ENCODE peak calls at places on chromosomes 7 and 10, in seven cellular contexts. W is sigmoid colon, F is NB4, P is cardiac muscle cell, U is choroid plexus epithelial cell, N is cardiac fibroblast, V is HFF-Myc. E is an unnamed sample.

GRCh38 chr10:58637372-58637771 is 124.7 kb downstream of the BICC1 start:
- DNase-seq in W (no peak), F (no peak), P (peak), U (peak), N (peak), V (no peak), E (peak)

GRCh38 chr10:110529596-110530011 is 31.9 kb downstream of the DUSP5 start:
- DNase-seq in W (no peak), F (no peak), P (no peak), U (no peak), N (no peak), V (no peak), E (no peak)

GRCh38 chr7:24432677-24433076 is 140.6 kb upstream of the PALS2 start:
- DNase-seq in W (no peak), F (no peak), P (no peak), U (no peak), N (no peak), V (no peak), E (no peak)

GRCh38 chr10:14838582-14839304 is 637 bp downstream of the HSPA14 start:
- DNase-seq in W (peak), F (peak), P (peak), U (peak), N (peak), V (no peak), E (peak)

GRCh38 chr10:116312091-116312490 is 12.2 kb upstream of the CCDC172 start:
- DNase-seq in W (no peak), F (no peak), P (no peak), U (no peak), N (no peak), V (no peak), E (no peak)

GRCh38 chr7:103811315-103811714 is 178.1 kb downstream of the RELN start:
- DNase-seq in W (no peak), F (no peak), P (no peak), U (no peak), N (no peak), V (no peak), E (no peak)

GRCh38 chr7:32043688-32044087 is 26.5 kb downstream of the PDE1C start:
- DNase-seq in W (no peak), F (no peak), P (peak), U (no peak), N (peak), V (no peak), E (peak)

GRCh38 chr10:12419279-12419847 is 70.0 kb downstream of the CAMK1D start:
- DNase-seq in W (peak), F (peak), P (peak), U (peak), N (peak), V (peak), E (peak)

GRCh38 chr7:92723978-92724377 is 112.4 kb downstream of the CDK6 start:
- DNase-seq in W (no peak), F (peak), P (no peak), U (no peak), N (peak), V (no peak), E (peak)

GRCh38 chr7:7895754-7896153 is 72.8 kb upstream of the GLCCI1 start:
- DNase-seq in W (no peak), F (no peak), P (no peak), U (no peak), N (no peak), V (no peak), E (no peak)

GRCh38 chr10:119391430-119392313 is 150.8 kb downstream of the RGS10 start:
- DNase-seq in W (no peak), F (peak), P (peak), U (peak), N (peak), V (no peak), E (peak)

GRCh38 chr7:4702961-4703512 is 20.9 kb downstream of the FOXK1 start:
- DNase-seq in W (no peak), F (peak), P (peak), U (no peak), N (peak), V (no peak), E (peak)

GRCh38 chr10:56763090-56763489 is 402.0 kb upstream of the ZWINT start:
- DNase-seq in W (peak), F (no peak), P (no peak), U (no peak), N (no peak), V (no peak), E (no peak)

GRCh38 chr7:81029523-81029922 is 110.7 kb upstream of the SEMA3C start:
- DNase-seq in W (no peak), F (no peak), P (no peak), U (no peak), N (no peak), V (no peak), E (no peak)

GRCh38 chr10:14648042-14648765 is 126.5 kb downstream of the FAM107B start:
- DNase-seq in W (peak), F (peak), P (peak), U (peak), N (peak), V (peak), E (peak)

GRCh38 chr10:88728107-88728763 is 22.2 kb downstream of the LIPK start:
- DNase-seq in W (no peak), F (peak), P (peak), U (peak), N (peak), V (no peak), E (no peak)

GRCh38 chr10:123427386-123427785 is 238.8 kb upstream of the GPR26 start:
- DNase-seq in W (no peak), F (peak), P (no peak), U (no peak), N (no peak), V (no peak), E (no peak)

GRCh38 chr10:100968037-100968736 is 1.1 kb upstream of the SEMA4G start:
- DNase-seq in W (no peak), F (no peak), P (no peak), U (no peak), N (no peak), V (no peak), E (no peak)

GRCh38 chr7:91182819-91183405 is 81.3 kb upstream of the FZD1 start:
- DNase-seq in W (no peak), F (no peak), P (peak), U (peak), N (peak), V (peak), E (peak)

GRCh38 chr10:58157076-58157766 is 110.5 kb downstream of the IPMK start:
- DNase-seq in W (no peak), F (peak), P (peak), U (peak), N (peak), V (peak), E (peak)

GRCh38 chr10:67665491-67665890 is 30.5 kb downstream of the CTNNA3 start:
- DNase-seq in W (no peak), F (peak), P (peak), U (no peak), N (no peak), V (no peak), E (no peak)

GRCh38 chr10:5983813-5984212 is 6.5 kb upstream of the IL15RA start:
- DNase-seq in W (peak), F (no peak), P (no peak), U (no peak), N (no peak), V (no peak), E (no peak)

GRCh38 chr7:2001601-2002442 is 230.9 kb downstream of the MAD1L1 start:
- DNase-seq in W (peak), F (no peak), P (no peak), U (no peak), N (no peak), V (no peak), E (no peak)

GRCh38 chr7:475951-476441 is 43.6 kb downstream of the PDGFA start:
- DNase-seq in W (peak), F (no peak), P (no peak), U (no peak), N (no peak), V (no peak), E (no peak)

GRCh38 chr7:44131173-44132009 is 8.0 kb upstream of the POLD2 start:
- DNase-seq in W (no peak), F (peak), P (peak), U (peak), N (no peak), V (no peak), E (no peak)

GRCh38 chr10:132957981-132958885 is 15.9 kb upstream of the CFAP46 start:
- DNase-seq in W (peak), F (no peak), P (no peak), U (no peak), N (no peak), V (no peak), E (no peak)

GRCh38 chr10:78301481-78301880 is 267.8 kb downstream of the RPS24 start:
- DNase-seq in W (peak), F (no peak), P (no peak), U (no peak), N (no peak), V (no peak), E (no peak)

GRCh38 chr10:1393481-1393880 is 337.3 kb downstream of the WDR37 start:
- DNase-seq in W (no peak), F (no peak), P (no peak), U (no peak), N (no peak), V (no peak), E (no peak)

GRCh38 chr10:74058658-74059057 is 60.7 kb downstream of the VCL start:
- DNase-seq in W (no peak), F (peak), P (peak), U (peak), N (no peak), V (no peak), E (no peak)

GRCh38 chr7:19984231-19984632 is 210.8 kb upstream of the TMEM196 start:
- DNase-seq in W (no peak), F (peak), P (no peak), U (no peak), N (no peak), V (no peak), E (no peak)

GRCh38 chr10:94288361-94289116 is 74.2 kb downstream of the NOC3L start:
- DNase-seq in W (no peak), F (no peak), P (no peak), U (no peak), N (no peak), V (no peak), E (no peak)

GRCh38 chr7:117324940-117325339 is 2.1 kb upstream of the WNT2 start:
- DNase-seq in W (no peak), F (no peak), P (no peak), U (no peak), N (no peak), V (peak), E (peak)
- H3K4me3 ChIP-seq in W (peak), F (no peak), P (peak), U (no peak), N (no peak), V (peak), E (peak)

GRCh38 chr10:70902659-70903261 is 14.4 kb upstream of the PCBD1 start:
- DNase-seq in W (no peak), F (peak), P (no peak), U (no peak), N (no peak), V (no peak), E (no peak)
- TF ChIP-seq CTCF in W (no peak), F (no peak), P (no peak), U (no peak), N (no peak), V (no peak), E (no peak)

GRCh38 chr7:40959955-40960354 is 742.9 kb downstream of the INHBA start:
- DNase-seq in W (no peak), F (no peak), P (no peak), U (no peak), N (no peak), V (no peak), E (no peak)
- H3K4me3 ChIP-seq in W (no peak), F (no peak), P (no peak), U (no peak), N (no peak), V (no peak), E (no peak)

DNA sequence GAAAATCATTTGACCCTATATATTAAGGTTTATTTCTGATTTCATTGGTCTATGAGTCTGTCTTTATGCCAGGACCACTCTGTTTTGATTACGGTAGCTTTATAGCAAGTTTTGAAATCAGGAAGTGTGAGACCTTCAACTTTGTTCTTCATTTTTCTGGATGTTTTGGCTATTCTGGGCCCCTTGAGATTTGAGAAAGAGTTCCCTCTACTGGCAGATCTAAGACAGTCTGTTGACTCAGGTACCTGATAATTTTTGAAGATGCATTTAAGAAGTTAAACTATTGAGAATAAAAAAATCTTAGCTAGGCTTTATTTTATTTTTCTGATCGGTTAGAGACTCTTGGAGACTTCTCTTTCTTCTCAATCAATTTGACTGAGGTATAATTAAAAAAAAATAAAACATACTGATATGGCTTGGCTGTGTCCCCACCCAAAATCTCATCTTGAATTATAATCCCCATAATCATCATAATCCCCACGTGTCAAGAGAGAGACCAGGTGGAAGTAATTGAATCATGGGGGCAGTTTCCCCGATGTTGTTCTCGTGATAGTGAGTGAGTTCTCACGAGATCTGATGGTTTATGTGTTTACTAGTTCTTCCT is 209.2 kb downstream of the SNX10 start:
- DNase-seq in W (no peak), F (peak), P (peak), U (peak), N (peak), V (no peak), E (peak)
- TF ChIP-seq CTCF in W (peak), F (peak), P (peak), U (peak), N (no peak), V (peak), E (peak)

GRCh38 chr10:98270026-98270740 is 2.2 kb upstream of the LOXL4 start:
- DNase-seq in W (no peak), F (no peak), P (no peak), U (no peak), N (no peak), V (no peak), E (peak)

GRCh38 chr10:98267894-98268693 is at the start of gene LOXL4:
- DNase-seq in W (peak), F (peak), P (peak), U (peak), N (peak), V (no peak), E (peak)

GRCh38 chr10:98268694-98269386 is 846 bp upstream of the LOXL4 start:
- DNase-seq in W (no peak), F (no peak), P (peak), U (peak), N (peak), V (no peak), E (peak)

GRCh38 chr10:98270786-98271185 is 2.8 kb upstream of the LOXL4 start:
- DNase-seq in W (no peak), F (no peak), P (no peak), U (no peak), N (no peak), V (no peak), E (no peak)

DNA sequence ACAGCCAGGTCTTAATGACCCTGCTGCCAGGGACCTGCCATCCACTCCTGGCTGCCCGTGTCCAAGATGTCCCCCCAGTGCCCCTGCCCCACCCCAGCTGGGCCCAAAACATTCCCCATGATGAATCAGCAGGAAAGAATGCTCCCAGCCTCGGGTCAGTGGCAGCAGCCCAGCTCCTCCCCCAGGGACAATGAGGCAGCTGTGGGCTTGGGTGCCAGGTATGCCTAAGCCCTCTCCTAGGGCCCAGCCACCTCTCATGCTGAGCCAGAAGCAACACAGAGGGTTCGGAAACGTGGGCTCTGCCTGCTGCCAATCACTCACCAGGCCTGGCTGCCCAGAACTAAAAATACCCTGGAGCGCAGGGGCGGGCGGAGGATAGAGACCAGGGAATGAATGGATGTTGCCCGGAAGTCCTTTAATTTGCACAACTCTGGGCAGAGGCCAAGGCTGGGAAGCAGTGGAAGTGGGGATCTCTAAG is 1.5 kb upstream of the LOXL4 start:
- DNase-seq in W (peak), F (no peak), P (peak), U (peak), N (peak), V (no peak), E (peak)
- H3K4me3 ChIP-seq in W (peak), F (no peak), P (no peak), U (no peak), N (no peak), V (no peak), E (no peak)

DNA sequence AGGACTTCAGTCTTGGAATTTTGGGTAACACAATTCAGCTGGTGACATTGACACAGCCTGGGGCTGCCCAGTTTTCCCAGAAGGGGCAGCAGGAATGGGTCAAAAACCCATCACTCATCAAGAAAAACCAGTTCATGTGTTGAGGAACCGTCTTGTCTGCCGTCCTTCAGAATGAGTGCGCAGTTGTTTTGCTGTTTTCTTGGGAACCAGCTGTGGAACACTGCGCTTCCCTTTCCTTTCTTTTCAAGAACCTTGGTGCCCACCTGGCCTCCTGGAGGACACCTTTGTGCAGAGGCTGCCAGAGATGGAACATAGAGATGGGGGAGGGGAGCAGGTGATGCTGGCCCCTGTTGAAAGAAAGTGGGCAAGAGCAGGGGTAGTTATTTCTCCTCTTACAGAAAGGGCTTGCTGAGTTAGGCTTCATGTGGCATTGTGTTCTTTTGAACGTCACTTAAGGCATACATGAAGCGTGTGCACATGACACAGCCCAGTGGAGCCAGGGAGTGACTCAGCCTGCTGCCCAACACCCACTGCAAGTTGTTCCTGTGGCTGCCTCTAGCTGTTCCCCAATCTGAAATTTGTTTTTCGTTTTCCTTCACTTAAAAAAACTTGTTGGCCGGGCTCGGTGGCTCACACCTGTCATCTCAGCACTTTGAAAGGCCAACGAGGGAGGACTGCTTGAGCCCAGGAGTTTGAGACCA is 87.4 kb upstream of the TNS3 start:
- DNase-seq in W (peak), F (peak), P (peak), U (peak), N (peak), V (peak), E (peak)
- TF ChIP-seq CTCF in W (no peak), F (no peak), P (no peak), U (peak), N (no peak), V (no peak), E (peak)

DNA sequence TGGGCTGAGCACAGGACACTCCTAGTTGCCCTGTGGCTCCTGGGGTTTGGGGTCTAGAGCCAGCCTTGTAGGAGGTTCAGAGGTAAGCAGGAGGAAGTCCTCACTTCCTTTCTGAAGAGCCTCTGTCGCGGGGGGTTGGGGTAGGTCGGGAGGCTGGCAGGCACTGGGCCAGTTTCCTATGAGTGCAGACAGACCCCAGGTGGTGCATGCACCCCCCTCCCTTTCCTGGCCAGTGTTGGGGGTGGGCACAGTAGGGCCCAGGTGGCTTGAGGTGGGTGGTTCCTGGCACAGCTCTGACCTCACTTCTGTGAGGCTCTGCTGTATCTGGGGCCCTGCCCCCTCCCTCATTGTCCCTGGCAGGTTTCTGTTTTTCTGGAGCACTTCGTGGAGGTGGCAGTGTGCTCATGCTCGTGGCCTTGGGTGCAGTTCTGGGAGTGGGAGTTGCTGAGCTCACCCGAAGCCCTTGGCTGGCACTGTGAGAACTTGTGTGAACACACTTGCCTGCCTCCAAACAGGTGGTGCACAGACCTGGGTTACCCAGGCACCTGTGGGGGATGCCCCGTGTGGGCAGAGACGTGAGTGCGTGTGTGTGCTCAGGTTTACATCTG is 1.8 kb downstream of the PALD1 start:
- DNase-seq in W (no peak), F (peak), P (no peak), U (no peak), N (no peak), V (no peak), E (no peak)
- H3K4me3 ChIP-seq in W (peak), F (peak), P (no peak), U (no peak), N (no peak), V (peak), E (no peak)

DNA sequence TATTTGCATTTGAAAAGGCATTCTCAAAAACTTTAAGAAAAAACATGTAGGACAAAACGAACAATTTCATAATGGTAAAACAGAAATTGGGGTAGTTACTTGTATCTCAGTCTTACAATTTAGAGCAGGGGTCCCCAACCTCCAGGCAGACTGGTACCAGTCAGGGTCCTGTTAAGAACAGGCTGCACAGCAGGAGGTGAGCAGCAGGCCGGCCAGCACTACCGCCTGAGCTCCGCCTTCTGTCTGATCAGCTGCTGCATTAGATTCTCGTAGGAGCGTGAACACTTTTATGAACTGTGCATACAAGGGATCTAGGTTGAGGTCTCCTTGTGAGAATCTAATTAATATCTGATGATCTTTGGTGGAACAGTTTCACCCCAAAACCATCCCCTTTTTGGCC is 77.3 kb downstream of the SEMA3A start:
- DNase-seq in W (peak), F (no peak), P (no peak), U (no peak), N (no peak), V (no peak), E (no peak)
- TF ChIP-seq CTCF in W (no peak), F (no peak), P (no peak), U (no peak), N (no peak), V (no peak), E (no peak)